ENCODE peak calls at places on chromosomes 7 and 10, in four cellular contexts. F is SK-N-SH, H is B cell, N is activated B cell treated with CpG ODN at 0.5 μM for 24 hours. O is an unnamed sample.

GRCh38 chr10:110651044-110651958 is 7.2 kb downstream of the RBM20 start:
- DNase-seq in F (peak), H (no peak), N (no peak), O (no peak)

GRCh38 chr10:50552771-50553535 is 70.8 kb downstream of the SGMS1 start:
- DNase-seq in F (no peak), H (no peak), N (no peak), O (peak)

GRCh38 chr10:131747791-131748190 is 153.0 kb upstream of the PPP2R2D start:
- DNase-seq in F (no peak), H (no peak), N (no peak), O (no peak)

GRCh38 chr10:30509508-30509907 is 75.5 kb downstream of the MAP3K8 start:
- DNase-seq in F (no peak), H (no peak), N (no peak), O (no peak)

GRCh38 chr10:68598978-68599753 is 39.0 kb downstream of the TET1 start:
- DNase-seq in F (peak), H (no peak), N (no peak), O (no peak)

GRCh38 chr7:84841809-84842208 is 345.0 kb downstream of the SEMA3D start:
- DNase-seq in F (no peak), H (no peak), N (no peak), O (no peak)

GRCh38 chr10:51892965-51893658 is 193.7 kb upstream of the CSTF2T start:
- DNase-seq in F (peak), H (no peak), N (no peak), O (no peak)

GRCh38 chr10:132329565-132330485 is 2.2 kb upstream of the LRRC27 start:
- DNase-seq in F (no peak), H (no peak), N (no peak), O (no peak)

GRCh38 chr7:18555968-18556367 is 60.4 kb downstream of the HDAC9 start:
- DNase-seq in F (no peak), H (no peak), N (no peak), O (no peak)

GRCh38 chr7:140190588-140190987 is 13.8 kb upstream of the KDM7A start:
- DNase-seq in F (no peak), H (no peak), N (no peak), O (no peak)

GRCh38 chr7:100173806-100174495 is 3.2 kb downstream of the GPC2 start:
- DNase-seq in F (peak), H (peak), N (no peak), O (no peak)

GRCh38 chr7:124276005-124276606 is 243.2 kb upstream of the TMEM229A start:
- DNase-seq in F (peak), H (no peak), N (no peak), O (no peak)

GRCh38 chr10:110311357-110311949 is 6.7 kb upstream of the SMNDC1 start:
- DNase-seq in F (peak), H (peak), N (no peak), O (no peak)

GRCh38 chr7:97064972-97065587 is 40.4 kb upstream of the DLX5 start:
- DNase-seq in F (peak), H (peak), N (no peak), O (peak)

GRCh38 chr7:136857573-136857972 is 10.9 kb upstream of the CHRM2 start:
- DNase-seq in F (no peak), H (no peak), N (no peak), O (no peak)

GRCh38 chr10:119595715-119596515 is 849 bp downstream of the TIAL1 start:
- DNase-seq in F (no peak), H (peak), N (peak), O (peak)

GRCh38 chr7:50633414-50633710 is 68.2 kb upstream of the DDC start:
- DNase-seq in F (no peak), H (no peak), N (no peak), O (no peak)

GRCh38 chr7:101112233-101112632 is 14.7 kb upstream of the SERPINE1 start:
- DNase-seq in F (no peak), H (no peak), N (no peak), O (no peak)

GRCh38 chr10:113047605-113047962 is 97.5 kb downstream of the TCF7L2 start:
- DNase-seq in F (no peak), H (no peak), N (no peak), O (no peak)

GRCh38 chr7:9201928-9202327 is 768.5 kb downstream of the NXPH1 start:
- DNase-seq in F (no peak), H (no peak), N (no peak), O (no peak)

GRCh38 chr10:72243822-72244437 is 27.9 kb upstream of the ASCC1 start:
- DNase-seq in F (no peak), H (no peak), N (no peak), O (no peak)

GRCh38 chr7:55099086-55099831 is 80.4 kb downstream of the EGFR start:
- DNase-seq in F (no peak), H (no peak), N (no peak), O (no peak)

GRCh38 chr7:129757991-129758390 is 146.5 kb downstream of the NRF1 start:
- DNase-seq in F (no peak), H (no peak), N (no peak), O (no peak)

GRCh38 chr7:26686448-26686981 is 177.9 kb downstream of the SKAP2 start:
- DNase-seq in F (peak), H (no peak), N (no peak), O (no peak)

GRCh38 chr7:73528204-73528603 is 6.1 kb upstream of the BAZ1B start:
- DNase-seq in F (no peak), H (no peak), N (no peak), O (no peak)

GRCh38 chr10:576130-576465 is 113.4 kb downstream of the DIP2C start:
- DNase-seq in F (no peak), H (no peak), N (no peak), O (no peak)

GRCh38 chr7:25698709-25699108 is 453.3 kb upstream of the NFE2L3 start:
- DNase-seq in F (no peak), H (no peak), N (no peak), O (no peak)

GRCh38 chr7:66304536-66304935 is 99.4 kb downstream of the TPST1 start:
- DNase-seq in F (no peak), H (no peak), N (no peak), O (no peak)

GRCh38 chr10:72073677-72074412 is 14.5 kb downstream of the SPOCK2 start:
- DNase-seq in F (peak), H (no peak), N (no peak), O (no peak)

GRCh38 chr7:1125603-1125969 is 34.4 kb downstream of the ZFAND2A start:
- DNase-seq in F (no peak), H (no peak), N (no peak), O (no peak)

GRCh38 chr7:14504134-14504533 is 398.4 kb downstream of the DGKB start:
- DNase-seq in F (no peak), H (no peak), N (no peak), O (no peak)

GRCh38 chr10:18332484-18332883 is 192.3 kb downstream of the CACNB2 start:
- DNase-seq in F (no peak), H (no peak), N (no peak), O (no peak)

GRCh38 chr7:134618756-134619530 is 27.7 kb upstream of the BPGM start:
- DNase-seq in F (no peak), H (no peak), N (no peak), O (no peak)

GRCh38 chr10:116836087-116836486 is 13.2 kb upstream of the ENO4 start:
- DNase-seq in F (no peak), H (no peak), N (no peak), O (no peak)

DNA sequence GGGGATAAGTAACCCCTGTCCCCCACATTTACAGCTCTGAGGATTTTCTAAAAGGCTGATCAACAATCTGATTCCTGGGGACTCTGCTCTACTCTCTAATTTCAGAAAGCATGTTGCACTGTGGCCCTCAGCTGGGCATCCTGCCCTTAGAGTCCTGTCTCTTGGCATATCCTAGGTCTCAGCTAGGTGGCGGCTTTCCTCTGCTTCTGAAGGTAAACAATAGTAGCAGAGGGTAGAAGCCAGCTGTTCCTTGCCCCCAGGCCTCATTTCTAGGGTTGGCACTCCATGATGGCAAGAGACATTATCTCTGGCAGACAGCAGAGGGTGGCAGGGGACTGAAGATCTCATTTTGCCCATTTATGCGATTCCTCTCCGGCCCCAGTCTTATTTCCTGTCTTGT is 77.0 kb downstream of the ADCYAP1R1 start:
- DNase-seq in F (no peak), H (no peak), N (no peak), O (no peak)
- TF ChIP-seq CTCF in F (no peak), H (no peak), N (no peak), O (no peak)

DNA sequence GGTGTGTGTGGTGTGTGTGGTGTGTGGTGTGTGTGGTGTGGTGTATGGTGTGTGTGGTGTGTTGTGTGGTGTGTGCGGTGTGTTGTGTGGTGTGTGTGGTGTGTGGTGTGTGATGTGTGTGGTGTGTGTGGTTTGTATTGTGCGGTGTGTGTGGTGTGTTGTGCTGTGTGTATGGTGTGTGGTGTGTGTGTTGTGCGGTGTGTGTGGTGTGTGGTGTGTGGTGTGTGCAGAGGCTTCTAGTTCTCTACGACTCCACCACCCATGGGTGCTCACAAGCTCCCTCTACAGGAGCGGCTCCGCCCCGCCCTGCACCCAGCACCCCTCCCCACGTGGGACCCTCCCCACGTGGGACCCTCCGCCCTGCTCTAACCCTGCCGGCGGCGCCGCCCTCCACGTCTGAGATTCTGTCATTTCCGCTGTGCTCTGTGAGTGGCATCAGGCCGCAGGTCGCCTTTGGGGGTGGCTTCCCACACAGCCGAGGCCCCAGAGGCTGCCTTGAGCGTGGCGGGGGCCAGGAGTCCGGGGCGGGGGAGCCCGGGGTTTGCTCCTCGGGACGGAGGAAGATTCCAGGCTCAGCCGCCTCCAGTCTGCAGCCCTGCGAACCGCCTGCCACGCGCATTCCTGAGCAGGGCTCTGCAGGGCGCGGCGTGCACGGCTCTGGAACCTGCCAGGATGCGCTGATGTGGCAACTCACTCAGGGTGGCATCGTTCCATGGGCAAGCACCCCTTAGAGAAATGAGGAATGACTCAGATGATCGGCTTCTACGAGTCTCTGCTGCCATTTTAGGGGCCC is 37.0 kb upstream of the DNAJB6 start:
- DNase-seq in F (peak), H (no peak), N (no peak), O (peak)
- TF ChIP-seq CTCF in F (peak), H (no peak), N (no peak), O (no peak)

GRCh38 chr7:150371996-150372270 is 3.3 kb downstream of the REPIN1 start:
- DNase-seq in F (no peak), H (no peak), N (no peak), O (no peak)

GRCh38 chr7:150371131-150371995 is 2.7 kb downstream of the REPIN1 start:
- DNase-seq in F (no peak), H (no peak), N (no peak), O (no peak)

GRCh38 chr7:150369740-150370501 is 1.3 kb downstream of the REPIN1 start:
- DNase-seq in F (peak), H (no peak), N (no peak), O (no peak)

GRCh38 chr7:150368884-150369739 is 490 bp downstream of the REPIN1 start:
- DNase-seq in F (peak), H (peak), N (no peak), O (peak)

GRCh38 chr7:150370612-150371071 is 2.0 kb downstream of the REPIN1 start:
- DNase-seq in F (no peak), H (no peak), N (no peak), O (no peak)
- TF ChIP-seq CTCF in F (no peak), H (no peak), N (no peak), O (no peak)

GRCh38 chr7:121376982-121377381 is 19.1 kb downstream of the FAM3C start:
- DNase-seq in F (no peak), H (no peak), N (no peak), O (no peak)
- TF ChIP-seq CTCF in F (no peak), H (no peak), N (no peak), O (no peak)

GRCh38 chr7:107039199-107039900 is 5.2 kb upstream of the PRKAR2B start:
- DNase-seq in F (no peak), H (no peak), N (no peak), O (no peak)

GRCh38 chr7:107037866-107038598 is 6.5 kb upstream of the PRKAR2B start:
- DNase-seq in F (no peak), H (no peak), N (no peak), O (no peak)

GRCh38 chr7:107044347-107045194 is at the start of gene PRKAR2B:
- DNase-seq in F (peak), H (peak), N (peak), O (peak)

GRCh38 chr7:107043916-107044346 is 574 bp upstream of the PRKAR2B start:
- DNase-seq in F (no peak), H (peak), N (no peak), O (no peak)

DNA sequence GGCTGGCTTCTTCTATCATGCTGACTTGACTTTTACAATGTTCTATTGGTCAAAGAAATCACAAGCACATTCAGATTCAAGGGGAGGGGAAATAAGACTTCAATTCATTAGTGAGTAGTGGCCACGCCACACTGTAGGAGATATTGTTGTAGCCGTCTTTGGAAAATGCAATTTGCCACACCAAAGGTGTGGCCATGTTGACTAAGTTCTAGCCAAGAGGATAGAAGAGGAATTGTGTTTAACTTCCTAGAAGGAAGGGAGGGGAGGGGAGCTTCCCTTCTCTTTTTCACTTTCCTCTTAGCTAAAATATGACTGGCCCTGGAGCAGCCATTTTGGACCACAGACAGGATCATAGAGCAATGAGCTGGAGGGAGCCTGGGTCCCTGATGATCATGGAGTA is 3.4 kb upstream of the PRKAR2B start:
- DNase-seq in F (no peak), H (no peak), N (no peak), O (no peak)
- TF ChIP-seq CTCF in F (no peak), H (no peak), N (no peak), O (no peak)

GRCh38 chr10:70544431-70545340 is 57.9 kb downstream of the PRF1 start:
- DNase-seq in F (no peak), H (no peak), N (no peak), O (no peak)
- TF ChIP-seq CTCF in F (no peak), H (no peak), N (no peak), O (no peak)

GRCh38 chr10:92304061-92304460 is 13.1 kb downstream of the MARCHF5 start:
- DNase-seq in F (no peak), H (no peak), N (no peak), O (no peak)
- TF ChIP-seq CTCF in F (no peak), H (no peak), N (no peak), O (no peak)

DNA sequence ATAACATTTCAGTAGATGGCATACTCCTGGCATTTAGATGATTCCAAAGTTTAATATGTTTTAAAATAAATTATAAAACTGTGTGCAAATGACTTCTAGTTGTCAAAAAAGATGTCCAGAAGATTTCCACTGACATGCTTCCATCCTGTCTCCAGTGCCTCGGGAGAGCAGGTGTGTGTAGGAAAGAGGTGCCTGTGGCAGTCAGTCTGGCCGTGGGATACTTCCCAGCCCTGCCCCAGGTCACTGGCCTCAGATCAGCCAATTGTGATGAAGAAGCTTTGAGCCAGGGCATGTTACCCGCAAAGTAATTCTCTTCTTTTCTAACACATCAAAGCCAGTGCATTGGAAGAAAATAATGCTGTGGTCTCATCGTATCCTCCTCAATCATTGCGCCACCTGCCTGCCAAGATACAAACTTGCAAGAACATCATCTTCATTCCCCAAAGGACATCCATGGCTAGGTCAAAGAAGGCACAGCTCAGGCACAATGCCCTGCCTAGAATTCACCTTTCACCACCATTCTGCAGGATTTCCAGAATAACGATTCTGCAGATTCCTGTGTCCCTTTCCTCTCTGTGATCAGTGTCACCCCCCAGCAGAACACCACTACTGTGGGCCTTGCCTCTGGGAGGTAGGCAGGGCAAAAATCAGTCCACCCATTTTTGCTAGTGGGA is 6.3 kb upstream of the KCNMA1 start:
- DNase-seq in F (peak), H (no peak), N (no peak), O (peak)
- TF ChIP-seq CTCF in F (peak), H (peak), N (no peak), O (peak)

GRCh38 chr10:74743401-74743800 is 83.0 kb upstream of the KAT6B start:
- DNase-seq in F (no peak), H (no peak), N (no peak), O (no peak)

GRCh38 chr10:74736029-74736428 is 90.4 kb upstream of the KAT6B start:
- DNase-seq in F (no peak), H (no peak), N (no peak), O (no peak)

GRCh38 chr10:74738543-74738942 is 87.9 kb upstream of the KAT6B start:
- DNase-seq in F (no peak), H (no peak), N (no peak), O (no peak)

GRCh38 chr10:74738052-74738451 is 88.3 kb upstream of the KAT6B start:
- DNase-seq in F (no peak), H (no peak), N (no peak), O (no peak)

DNA sequence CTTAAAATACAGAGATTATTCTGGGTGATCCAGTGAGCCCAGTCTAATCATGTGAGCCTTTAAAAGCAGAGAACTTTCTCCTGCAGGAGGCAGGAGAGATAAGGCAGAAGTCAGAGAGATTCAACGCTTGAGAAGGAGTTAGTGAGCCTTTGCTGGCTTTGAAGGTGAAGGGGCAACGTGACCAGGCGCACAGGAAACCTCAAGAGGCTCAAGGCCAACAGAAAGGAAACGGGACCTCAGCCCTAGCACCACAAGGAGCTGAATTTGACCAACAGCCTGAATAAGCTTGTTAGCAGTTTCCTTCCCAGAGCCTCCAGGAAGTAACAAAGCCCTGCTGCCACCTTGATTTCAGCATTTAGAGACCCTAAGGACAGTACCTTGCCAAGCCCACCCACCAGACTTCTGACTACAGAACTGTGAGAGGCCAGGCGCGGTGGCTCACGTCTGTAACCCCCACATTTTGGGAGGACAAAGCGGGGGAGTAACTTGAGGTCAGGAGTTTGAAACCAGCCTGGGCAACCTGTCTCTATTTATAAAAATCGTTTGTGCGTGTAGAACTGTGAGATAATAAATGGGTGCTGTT is 87.3 kb upstream of the KAT6B start:
- DNase-seq in F (no peak), H (peak), N (no peak), O (no peak)
- TF ChIP-seq CTCF in F (peak), H (peak), N (no peak), O (peak)

O was measured in CD8-positive, alpha-beta T cell.